ENCODE peak calls at places on chromosomes 1 and 21, in seven cellular contexts. F is glutamatergic neuron, B is IMR-90, X is NCI-H1092, G is thoracic aorta, K is RPMI7951, P is fibroblast of mammary gland. Z is an unnamed sample.

GRCh38 chr1:37143818-37144217 is 109.5 kb upstream of the GRIK3 start:
- DNase-seq in F (no peak), B (no peak), X (no peak), G (no peak), K (no peak), P (no peak), Z (no peak)

GRCh38 chr1:199157494-199157893 is 518.7 kb downstream of the PTPRC start:
- DNase-seq in F (no peak), B (peak; percentile 35), X (no peak), G (no peak), K (peak; percentile 24), P (peak; percentile 17), Z (peak; percentile 35)

GRCh38 chr21:46118305-46118870 is 20.5 kb downstream of the COL6A2 start:
- DNase-seq in F (no peak), B (no peak), X (no peak), G (no peak), K (no peak), P (peak; percentile 11), Z (no peak)

GRCh38 chr1:150162862-150163706 is 13.4 kb downstream of the PLEKHO1 start:
- DNase-seq in F (peak; percentile 67), B (peak; percentile 100), X (peak; percentile 74), G (peak; percentile 90), K (peak; percentile 99), P (peak; percentile 99), Z (peak; percentile 99)

GRCh38 chr1:204014336-204014735 is 58.6 kb upstream of the SOX13 start:
- DNase-seq in F (no peak), B (no peak), X (no peak), G (no peak), K (no peak), P (no peak), Z (no peak)

GRCh38 chr1:241323510-241323909 is 33.5 kb downstream of the RGS7 start:
- DNase-seq in F (no peak), B (peak; percentile 30), X (no peak), G (no peak), K (peak; percentile 28), P (peak; percentile 56), Z (peak; percentile 46)

GRCh38 chr1:167409183-167409582 is 109.1 kb downstream of the CD247 start:
- DNase-seq in F (no peak), B (no peak), X (no peak), G (no peak), K (no peak), P (no peak), Z (no peak)

GRCh38 chr1:83698644-83699043 is 300.3 kb downstream of the TTLL7 start:
- DNase-seq in F (no peak), B (no peak), X (no peak), G (no peak), K (no peak), P (no peak), Z (no peak)

GRCh38 chr1:46301406-46302090 is 1.9 kb downstream of the LRRC41 start:
- DNase-seq in F (peak; percentile 27), B (peak; percentile 37), X (no peak), G (no peak), K (peak; percentile 52), P (peak; percentile 47), Z (peak; percentile 50)

GRCh38 chr21:45147473-45148315 is 73.3 kb downstream of the ADARB1 start:
- DNase-seq in F (no peak), B (no peak), X (no peak), G (no peak), K (no peak), P (no peak), Z (no peak)

GRCh38 chr1:178039826-178040380 is 54.0 kb upstream of the RASAL2 start:
- DNase-seq in F (no peak), B (no peak), X (no peak), G (no peak), K (no peak), P (no peak), Z (no peak)

GRCh38 chr1:10771789-10772188 is 24.7 kb downstream of the CASZ1 start:
- DNase-seq in F (no peak), B (no peak), X (no peak), G (no peak), K (no peak), P (no peak), Z (no peak)

GRCh38 chr1:6260433-6260934 is 414 bp downstream of the GPR153 start:
- DNase-seq in F (peak; percentile 71), B (no peak), X (no peak), G (no peak), K (no peak), P (no peak), Z (no peak)

GRCh38 chr1:206753141-206753540 is 17.4 kb upstream of the IL19 start:
- DNase-seq in F (no peak), B (peak; percentile 84), X (no peak), G (no peak), K (peak; percentile 85), P (peak; percentile 83), Z (no peak)

Z was measured in fibroblast of pulmonary artery.